ENCODE peak calls at places on chromosomes 3 and 15, in eight cellular contexts. One of them, this sample, is unnamed.

GRCh38 chr15:32866486-32867312 is 148.9 kb downstream of the GREM1 start:
- DNase-seq in activated CD4-positive, alpha-beta T cell treated with anti-CD3 and anti-CD28 coated beads for 36 hours: no peak
- DNase-seq in NCI-H2029 treated with DMSO at 0.1 percent for 48 hours: no peak
- DNase-seq in amniotic stem cell: no peak
- DNase-seq in bronchial epithelial cell: peak
- DNase-seq in GDM1: peak
- DNase-seq in NCI-H2081: no peak
- DNase-seq in stimulated activated naive CD8-positive, alpha-beta T cell treated with anti-CD3 and anti-CD28 coated beads, Interleukin-15, amount 100 ng/mL, for 72 hours: no peak
- DNase-seq in this sample: no peak

GRCh38 chr15:45635763-45636292 is 999 bp downstream of the SQOR start:
- DNase-seq in activated CD4-positive, alpha-beta T cell treated with anti-CD3 and anti-CD28 coated beads for 36 hours: no peak
- DNase-seq in NCI-H2029 treated with DMSO at 0.1 percent for 48 hours: no peak
- DNase-seq in amniotic stem cell: no peak
- DNase-seq in bronchial epithelial cell: no peak
- DNase-seq in GDM1: no peak
- DNase-seq in NCI-H2081: no peak
- DNase-seq in stimulated activated naive CD8-positive, alpha-beta T cell treated with anti-CD3 and anti-CD28 coated beads, Interleukin-15, amount 100 ng/mL, for 72 hours: no peak
- DNase-seq in this sample: no peak

GRCh38 chr3:147775816-147776530 is 366.8 kb downstream of the ZIC1 start:
- DNase-seq in activated CD4-positive, alpha-beta T cell treated with anti-CD3 and anti-CD28 coated beads for 36 hours: no peak
- DNase-seq in NCI-H2029 treated with DMSO at 0.1 percent for 48 hours: no peak
- DNase-seq in amniotic stem cell: no peak
- DNase-seq in bronchial epithelial cell: no peak
- DNase-seq in GDM1: no peak
- DNase-seq in NCI-H2081: no peak
- DNase-seq in stimulated activated naive CD8-positive, alpha-beta T cell treated with anti-CD3 and anti-CD28 coated beads, Interleukin-15, amount 100 ng/mL, for 72 hours: no peak
- DNase-seq in this sample: no peak

GRCh38 chr3:105967117-105967516 is 98.3 kb upstream of the CBLB start:
- DNase-seq in activated CD4-positive, alpha-beta T cell treated with anti-CD3 and anti-CD28 coated beads for 36 hours: no peak
- DNase-seq in NCI-H2029 treated with DMSO at 0.1 percent for 48 hours: no peak
- DNase-seq in amniotic stem cell: no peak
- DNase-seq in bronchial epithelial cell: no peak
- DNase-seq in GDM1: no peak
- DNase-seq in NCI-H2081: no peak
- DNase-seq in stimulated activated naive CD8-positive, alpha-beta T cell treated with anti-CD3 and anti-CD28 coated beads, Interleukin-15, amount 100 ng/mL, for 72 hours: no peak
- DNase-seq in this sample: no peak

GRCh38 chr3:131526801-131527347 is 24.1 kb upstream of the MRPL3 start:
- DNase-seq in activated CD4-positive, alpha-beta T cell treated with anti-CD3 and anti-CD28 coated beads for 36 hours: peak
- DNase-seq in NCI-H2029 treated with DMSO at 0.1 percent for 48 hours: peak
- DNase-seq in amniotic stem cell: no peak
- DNase-seq in bronchial epithelial cell: no peak
- DNase-seq in GDM1: no peak
- DNase-seq in NCI-H2081: no peak
- DNase-seq in stimulated activated naive CD8-positive, alpha-beta T cell treated with anti-CD3 and anti-CD28 coated beads, Interleukin-15, amount 100 ng/mL, for 72 hours: peak
- DNase-seq in this sample: peak

GRCh38 chr3:165837058-165837525 is at the start of gene BCHE:
- DNase-seq in activated CD4-positive, alpha-beta T cell treated with anti-CD3 and anti-CD28 coated beads for 36 hours: no peak
- DNase-seq in NCI-H2029 treated with DMSO at 0.1 percent for 48 hours: no peak
- DNase-seq in amniotic stem cell: no peak
- DNase-seq in bronchial epithelial cell: peak
- DNase-seq in GDM1: no peak
- DNase-seq in NCI-H2081: peak
- DNase-seq in stimulated activated naive CD8-positive, alpha-beta T cell treated with anti-CD3 and anti-CD28 coated beads, Interleukin-15, amount 100 ng/mL, for 72 hours: no peak
- DNase-seq in this sample: peak

GRCh38 chr3:128278761-128279593 is 125.7 kb downstream of the EEFSEC start:
- DNase-seq in activated CD4-positive, alpha-beta T cell treated with anti-CD3 and anti-CD28 coated beads for 36 hours: no peak
- DNase-seq in NCI-H2029 treated with DMSO at 0.1 percent for 48 hours: peak
- DNase-seq in amniotic stem cell: peak
- DNase-seq in bronchial epithelial cell: no peak
- DNase-seq in GDM1: no peak
- DNase-seq in NCI-H2081: peak
- DNase-seq in stimulated activated naive CD8-positive, alpha-beta T cell treated with anti-CD3 and anti-CD28 coated beads, Interleukin-15, amount 100 ng/mL, for 72 hours: no peak
- DNase-seq in this sample: no peak

GRCh38 chr15:66014022-66014421 is 144.7 kb downstream of the RAB11A start:
- DNase-seq in activated CD4-positive, alpha-beta T cell treated with anti-CD3 and anti-CD28 coated beads for 36 hours: no peak
- DNase-seq in NCI-H2029 treated with DMSO at 0.1 percent for 48 hours: no peak
- DNase-seq in amniotic stem cell: no peak
- DNase-seq in bronchial epithelial cell: no peak
- DNase-seq in GDM1: no peak
- DNase-seq in NCI-H2081: no peak
- DNase-seq in stimulated activated naive CD8-positive, alpha-beta T cell treated with anti-CD3 and anti-CD28 coated beads, Interleukin-15, amount 100 ng/mL, for 72 hours: no peak
- DNase-seq in this sample: no peak

GRCh38 chr15:57572463-57572862 is 19.2 kb upstream of the MYZAP start:
- DNase-seq in activated CD4-positive, alpha-beta T cell treated with anti-CD3 and anti-CD28 coated beads for 36 hours: no peak
- DNase-seq in NCI-H2029 treated with DMSO at 0.1 percent for 48 hours: no peak
- DNase-seq in amniotic stem cell: no peak
- DNase-seq in bronchial epithelial cell: no peak
- DNase-seq in GDM1: no peak
- DNase-seq in NCI-H2081: no peak
- DNase-seq in stimulated activated naive CD8-positive, alpha-beta T cell treated with anti-CD3 and anti-CD28 coated beads, Interleukin-15, amount 100 ng/mL, for 72 hours: no peak
- DNase-seq in this sample: no peak

GRCh38 chr15:100958326-100959065 is 39.3 kb downstream of the LRRK1 start:
- DNase-seq in activated CD4-positive, alpha-beta T cell treated with anti-CD3 and anti-CD28 coated beads for 36 hours: no peak
- DNase-seq in NCI-H2029 treated with DMSO at 0.1 percent for 48 hours: no peak
- DNase-seq in amniotic stem cell: peak
- DNase-seq in bronchial epithelial cell: peak
- DNase-seq in GDM1: no peak
- DNase-seq in NCI-H2081: no peak
- DNase-seq in stimulated activated naive CD8-positive, alpha-beta T cell treated with anti-CD3 and anti-CD28 coated beads, Interleukin-15, amount 100 ng/mL, for 72 hours: no peak
- DNase-seq in this sample: no peak

GRCh38 chr3:143134446-143134845 is 14.9 kb downstream of the CHST2 start:
- DNase-seq in activated CD4-positive, alpha-beta T cell treated with anti-CD3 and anti-CD28 coated beads for 36 hours: no peak
- DNase-seq in NCI-H2029 treated with DMSO at 0.1 percent for 48 hours: peak
- DNase-seq in amniotic stem cell: no peak
- DNase-seq in bronchial epithelial cell: no peak
- DNase-seq in GDM1: no peak
- DNase-seq in NCI-H2081: peak
- DNase-seq in stimulated activated naive CD8-positive, alpha-beta T cell treated with anti-CD3 and anti-CD28 coated beads, Interleukin-15, amount 100 ng/mL, for 72 hours: no peak
- DNase-seq in this sample: peak

GRCh38 chr3:123082370-123083065 is 15.7 kb downstream of the PDIA5 start:
- DNase-seq in activated CD4-positive, alpha-beta T cell treated with anti-CD3 and anti-CD28 coated beads for 36 hours: no peak
- DNase-seq in NCI-H2029 treated with DMSO at 0.1 percent for 48 hours: no peak
- DNase-seq in amniotic stem cell: no peak
- DNase-seq in bronchial epithelial cell: no peak
- DNase-seq in GDM1: peak
- DNase-seq in NCI-H2081: no peak
- DNase-seq in stimulated activated naive CD8-positive, alpha-beta T cell treated with anti-CD3 and anti-CD28 coated beads, Interleukin-15, amount 100 ng/mL, for 72 hours: no peak
- DNase-seq in this sample: no peak

GRCh38 chr15:73001840-73002239 is 50.4 kb upstream of the NEO1 start:
- DNase-seq in activated CD4-positive, alpha-beta T cell treated with anti-CD3 and anti-CD28 coated beads for 36 hours: no peak
- DNase-seq in NCI-H2029 treated with DMSO at 0.1 percent for 48 hours: no peak
- DNase-seq in amniotic stem cell: no peak
- DNase-seq in bronchial epithelial cell: no peak
- DNase-seq in GDM1: no peak
- DNase-seq in NCI-H2081: no peak
- DNase-seq in stimulated activated naive CD8-positive, alpha-beta T cell treated with anti-CD3 and anti-CD28 coated beads, Interleukin-15, amount 100 ng/mL, for 72 hours: no peak
- DNase-seq in this sample: no peak

GRCh38 chr15:60350121-60350520 is 47.7 kb downstream of the ANXA2 start:
- DNase-seq in activated CD4-positive, alpha-beta T cell treated with anti-CD3 and anti-CD28 coated beads for 36 hours: no peak
- DNase-seq in NCI-H2029 treated with DMSO at 0.1 percent for 48 hours: no peak
- DNase-seq in amniotic stem cell: no peak
- DNase-seq in bronchial epithelial cell: no peak
- DNase-seq in GDM1: no peak
- DNase-seq in NCI-H2081: no peak
- DNase-seq in stimulated activated naive CD8-positive, alpha-beta T cell treated with anti-CD3 and anti-CD28 coated beads, Interleukin-15, amount 100 ng/mL, for 72 hours: no peak
- DNase-seq in this sample: no peak

GRCh38 chr3:40780341-40780800 is 255.6 kb downstream of the ZNF621 start:
- DNase-seq in activated CD4-positive, alpha-beta T cell treated with anti-CD3 and anti-CD28 coated beads for 36 hours: no peak
- DNase-seq in NCI-H2029 treated with DMSO at 0.1 percent for 48 hours: peak
- DNase-seq in amniotic stem cell: no peak
- DNase-seq in bronchial epithelial cell: no peak
- DNase-seq in GDM1: no peak
- DNase-seq in NCI-H2081: no peak
- DNase-seq in stimulated activated naive CD8-positive, alpha-beta T cell treated with anti-CD3 and anti-CD28 coated beads, Interleukin-15, amount 100 ng/mL, for 72 hours: no peak
- DNase-seq in this sample: peak

GRCh38 chr3:187781001-187781400 is 35.7 kb upstream of the BCL6 start:
- DNase-seq in activated CD4-positive, alpha-beta T cell treated with anti-CD3 and anti-CD28 coated beads for 36 hours: no peak
- DNase-seq in NCI-H2029 treated with DMSO at 0.1 percent for 48 hours: no peak
- DNase-seq in amniotic stem cell: no peak
- DNase-seq in bronchial epithelial cell: no peak
- DNase-seq in GDM1: no peak
- DNase-seq in NCI-H2081: no peak
- DNase-seq in stimulated activated naive CD8-positive, alpha-beta T cell treated with anti-CD3 and anti-CD28 coated beads, Interleukin-15, amount 100 ng/mL, for 72 hours: no peak
- DNase-seq in this sample: no peak

GRCh38 chr3:65356331-65357286 is 668.8 kb upstream of the ADAMTS9 start:
- DNase-seq in activated CD4-positive, alpha-beta T cell treated with anti-CD3 and anti-CD28 coated beads for 36 hours: peak
- DNase-seq in NCI-H2029 treated with DMSO at 0.1 percent for 48 hours: no peak
- DNase-seq in amniotic stem cell: no peak
- DNase-seq in bronchial epithelial cell: no peak
- DNase-seq in GDM1: no peak
- DNase-seq in NCI-H2081: no peak
- DNase-seq in stimulated activated naive CD8-positive, alpha-beta T cell treated with anti-CD3 and anti-CD28 coated beads, Interleukin-15, amount 100 ng/mL, for 72 hours: no peak
- DNase-seq in this sample: no peak

GRCh38 chr3:123880998-123881561 is 3.1 kb downstream of the MYLK start:
- DNase-seq in activated CD4-positive, alpha-beta T cell treated with anti-CD3 and anti-CD28 coated beads for 36 hours: peak
- DNase-seq in NCI-H2029 treated with DMSO at 0.1 percent for 48 hours: no peak
- DNase-seq in amniotic stem cell: no peak
- DNase-seq in bronchial epithelial cell: peak
- DNase-seq in GDM1: no peak
- DNase-seq in NCI-H2081: peak
- DNase-seq in stimulated activated naive CD8-positive, alpha-beta T cell treated with anti-CD3 and anti-CD28 coated beads, Interleukin-15, amount 100 ng/mL, for 72 hours: no peak
- DNase-seq in this sample: no peak

GRCh38 chr3:38347421-38348200 is 1.0 kb downstream of the XYLB start:
- DNase-seq in activated CD4-positive, alpha-beta T cell treated with anti-CD3 and anti-CD28 coated beads for 36 hours: no peak
- DNase-seq in NCI-H2029 treated with DMSO at 0.1 percent for 48 hours: no peak
- DNase-seq in amniotic stem cell: no peak
- DNase-seq in bronchial epithelial cell: no peak
- DNase-seq in GDM1: no peak
- DNase-seq in NCI-H2081: no peak
- DNase-seq in stimulated activated naive CD8-positive, alpha-beta T cell treated with anti-CD3 and anti-CD28 coated beads, Interleukin-15, amount 100 ng/mL, for 72 hours: no peak
- DNase-seq in this sample: no peak

GRCh38 chr3:163335429-163335828 is 1742.9 kb downstream of the SI start:
- DNase-seq in activated CD4-positive, alpha-beta T cell treated with anti-CD3 and anti-CD28 coated beads for 36 hours: no peak
- DNase-seq in NCI-H2029 treated with DMSO at 0.1 percent for 48 hours: no peak
- DNase-seq in amniotic stem cell: no peak
- DNase-seq in bronchial epithelial cell: no peak
- DNase-seq in GDM1: no peak
- DNase-seq in NCI-H2081: peak
- DNase-seq in stimulated activated naive CD8-positive, alpha-beta T cell treated with anti-CD3 and anti-CD28 coated beads, Interleukin-15, amount 100 ng/mL, for 72 hours: no peak
- DNase-seq in this sample: no peak

GRCh38 chr3:61194892-61195538 is 56.2 kb downstream of the FHIT start:
- DNase-seq in activated CD4-positive, alpha-beta T cell treated with anti-CD3 and anti-CD28 coated beads for 36 hours: no peak
- DNase-seq in NCI-H2029 treated with DMSO at 0.1 percent for 48 hours: no peak
- DNase-seq in amniotic stem cell: no peak
- DNase-seq in bronchial epithelial cell: peak
- DNase-seq in GDM1: no peak
- DNase-seq in NCI-H2081: no peak
- DNase-seq in stimulated activated naive CD8-positive, alpha-beta T cell treated with anti-CD3 and anti-CD28 coated beads, Interleukin-15, amount 100 ng/mL, for 72 hours: no peak
- DNase-seq in this sample: no peak

GRCh38 chr3:194985031-194985578 is 285.9 kb downstream of the XXYLT1 start:
- DNase-seq in activated CD4-positive, alpha-beta T cell treated with anti-CD3 and anti-CD28 coated beads for 36 hours: no peak
- DNase-seq in NCI-H2029 treated with DMSO at 0.1 percent for 48 hours: no peak
- DNase-seq in amniotic stem cell: no peak
- DNase-seq in bronchial epithelial cell: peak
- DNase-seq in GDM1: no peak
- DNase-seq in NCI-H2081: no peak
- DNase-seq in stimulated activated naive CD8-positive, alpha-beta T cell treated with anti-CD3 and anti-CD28 coated beads, Interleukin-15, amount 100 ng/mL, for 72 hours: no peak
- DNase-seq in this sample: peak

GRCh38 chr3:53635041-53635440 is 140.6 kb downstream of the CACNA1D start:
- DNase-seq in activated CD4-positive, alpha-beta T cell treated with anti-CD3 and anti-CD28 coated beads for 36 hours: no peak
- DNase-seq in NCI-H2029 treated with DMSO at 0.1 percent for 48 hours: no peak
- DNase-seq in amniotic stem cell: no peak
- DNase-seq in bronchial epithelial cell: no peak
- DNase-seq in GDM1: no peak
- DNase-seq in NCI-H2081: no peak
- DNase-seq in stimulated activated naive CD8-positive, alpha-beta T cell treated with anti-CD3 and anti-CD28 coated beads, Interleukin-15, amount 100 ng/mL, for 72 hours: no peak
- DNase-seq in this sample: no peak

GRCh38 chr15:66505430-66505811 is 295 bp downstream of the ZWILCH start:
- DNase-seq in activated CD4-positive, alpha-beta T cell treated with anti-CD3 and anti-CD28 coated beads for 36 hours: no peak
- DNase-seq in NCI-H2029 treated with DMSO at 0.1 percent for 48 hours: no peak
- DNase-seq in amniotic stem cell: no peak
- DNase-seq in bronchial epithelial cell: peak
- DNase-seq in GDM1: no peak
- DNase-seq in NCI-H2081: no peak
- DNase-seq in stimulated activated naive CD8-positive, alpha-beta T cell treated with anti-CD3 and anti-CD28 coated beads, Interleukin-15, amount 100 ng/mL, for 72 hours: no peak
- DNase-seq in this sample: no peak

GRCh38 chr15:38623744-38624143 is 59.1 kb upstream of the RASGRP1 start:
- DNase-seq in activated CD4-positive, alpha-beta T cell treated with anti-CD3 and anti-CD28 coated beads for 36 hours: no peak
- DNase-seq in NCI-H2029 treated with DMSO at 0.1 percent for 48 hours: no peak
- DNase-seq in amniotic stem cell: no peak
- DNase-seq in bronchial epithelial cell: no peak
- DNase-seq in GDM1: no peak
- DNase-seq in NCI-H2081: no peak
- DNase-seq in stimulated activated naive CD8-positive, alpha-beta T cell treated with anti-CD3 and anti-CD28 coated beads, Interleukin-15, amount 100 ng/mL, for 72 hours: no peak
- DNase-seq in this sample: no peak

GRCh38 chr3:195731356-195731960 is 10.7 kb downstream of the MUC20 start:
- DNase-seq in activated CD4-positive, alpha-beta T cell treated with anti-CD3 and anti-CD28 coated beads for 36 hours: no peak
- DNase-seq in NCI-H2029 treated with DMSO at 0.1 percent for 48 hours: no peak
- DNase-seq in amniotic stem cell: no peak
- DNase-seq in bronchial epithelial cell: no peak
- DNase-seq in GDM1: no peak
- DNase-seq in NCI-H2081: no peak
- DNase-seq in stimulated activated naive CD8-positive, alpha-beta T cell treated with anti-CD3 and anti-CD28 coated beads, Interleukin-15, amount 100 ng/mL, for 72 hours: no peak
- DNase-seq in this sample: no peak

GRCh38 chr15:43285609-43286037 is 18.9 kb upstream of the TGM5 start:
- DNase-seq in activated CD4-positive, alpha-beta T cell treated with anti-CD3 and anti-CD28 coated beads for 36 hours: peak
- DNase-seq in NCI-H2029 treated with DMSO at 0.1 percent for 48 hours: peak
- DNase-seq in amniotic stem cell: no peak
- DNase-seq in bronchial epithelial cell: peak
- DNase-seq in GDM1: peak
- DNase-seq in NCI-H2081: peak
- DNase-seq in stimulated activated naive CD8-positive, alpha-beta T cell treated with anti-CD3 and anti-CD28 coated beads, Interleukin-15, amount 100 ng/mL, for 72 hours: peak
- DNase-seq in this sample: no peak

GRCh38 chr15:71686221-71687050 is 123.9 kb upstream of the NR2E3 start:
- DNase-seq in activated CD4-positive, alpha-beta T cell treated with anti-CD3 and anti-CD28 coated beads for 36 hours: no peak
- DNase-seq in NCI-H2029 treated with DMSO at 0.1 percent for 48 hours: no peak
- DNase-seq in amniotic stem cell: no peak
- DNase-seq in bronchial epithelial cell: no peak
- DNase-seq in GDM1: no peak
- DNase-seq in NCI-H2081: no peak
- DNase-seq in stimulated activated naive CD8-positive, alpha-beta T cell treated with anti-CD3 and anti-CD28 coated beads, Interleukin-15, amount 100 ng/mL, for 72 hours: no peak
- DNase-seq in this sample: no peak

GRCh38 chr15:38297623-38298388 is 45.2 kb downstream of the SPRED1 start:
- DNase-seq in activated CD4-positive, alpha-beta T cell treated with anti-CD3 and anti-CD28 coated beads for 36 hours: no peak
- DNase-seq in NCI-H2029 treated with DMSO at 0.1 percent for 48 hours: no peak
- DNase-seq in amniotic stem cell: no peak
- DNase-seq in bronchial epithelial cell: no peak
- DNase-seq in GDM1: no peak
- DNase-seq in NCI-H2081: no peak
- DNase-seq in stimulated activated naive CD8-positive, alpha-beta T cell treated with anti-CD3 and anti-CD28 coated beads, Interleukin-15, amount 100 ng/mL, for 72 hours: no peak
- DNase-seq in this sample: no peak

GRCh38 chr3:113277886-113278598 is 66.7 kb downstream of the BOC start:
- DNase-seq in activated CD4-positive, alpha-beta T cell treated with anti-CD3 and anti-CD28 coated beads for 36 hours: no peak
- DNase-seq in NCI-H2029 treated with DMSO at 0.1 percent for 48 hours: no peak
- DNase-seq in amniotic stem cell: no peak
- DNase-seq in bronchial epithelial cell: no peak
- DNase-seq in GDM1: no peak
- DNase-seq in NCI-H2081: no peak
- DNase-seq in stimulated activated naive CD8-positive, alpha-beta T cell treated with anti-CD3 and anti-CD28 coated beads, Interleukin-15, amount 100 ng/mL, for 72 hours: no peak
- DNase-seq in this sample: no peak